ENCODE peak calls at places on chromosomes 3 and 15, in four cellular contexts. K is pancreas, H is neural progenitor cell, Z is right atrium auricular region. O is an unnamed sample.

GRCh38 chr3:168511428-168512014 is 415.8 kb upstream of the GOLIM4 start:
- DNase-seq in K (no peak), H (no peak), Z (no peak), O (no peak)

GRCh38 chr3:196163687-196164493 is 47.3 kb downstream of the ZDHHC19 start:
- DNase-seq in K (no peak), H (no peak), Z (no peak), O (no peak)

GRCh38 chr3:58117561-58118305 is 93.0 kb downstream of the DNASE1L3 start:
- DNase-seq in K (peak), H (no peak), Z (peak), O (no peak)

GRCh38 chr3:188950832-188951489 is 220.8 kb upstream of the TPRG1 start:
- DNase-seq in K (no peak), H (no peak), Z (peak), O (no peak)

GRCh38 chr3:66153961-66154923 is 66.6 kb upstream of the SLC25A26 start:
- DNase-seq in K (no peak), H (peak), Z (no peak), O (no peak)

GRCh38 chr15:51377038-51377761 is 35.7 kb downstream of the GLDN start:
- DNase-seq in K (no peak), H (no peak), Z (no peak), O (no peak)

GRCh38 chr3:101158374-101158773 is 162.0 kb downstream of the IMPG2 start:
- DNase-seq in K (no peak), H (no peak), Z (no peak), O (no peak)

GRCh38 chr3:132721479-132722164 is 587 bp downstream of the NPHP3 start:
- DNase-seq in K (peak), H (peak), Z (peak), O (peak)

GRCh38 chr3:106006001-106006400 is 137.2 kb upstream of the CBLB start:
- DNase-seq in K (no peak), H (no peak), Z (no peak), O (no peak)

GRCh38 chr15:50149090-50149489 is 30.1 kb upstream of the ATP8B4 start:
- DNase-seq in K (no peak), H (no peak), Z (no peak), O (no peak)
- H3K27ac ChIP-seq in K (no peak), H (no peak), Z (no peak), O (no peak)

DNA sequence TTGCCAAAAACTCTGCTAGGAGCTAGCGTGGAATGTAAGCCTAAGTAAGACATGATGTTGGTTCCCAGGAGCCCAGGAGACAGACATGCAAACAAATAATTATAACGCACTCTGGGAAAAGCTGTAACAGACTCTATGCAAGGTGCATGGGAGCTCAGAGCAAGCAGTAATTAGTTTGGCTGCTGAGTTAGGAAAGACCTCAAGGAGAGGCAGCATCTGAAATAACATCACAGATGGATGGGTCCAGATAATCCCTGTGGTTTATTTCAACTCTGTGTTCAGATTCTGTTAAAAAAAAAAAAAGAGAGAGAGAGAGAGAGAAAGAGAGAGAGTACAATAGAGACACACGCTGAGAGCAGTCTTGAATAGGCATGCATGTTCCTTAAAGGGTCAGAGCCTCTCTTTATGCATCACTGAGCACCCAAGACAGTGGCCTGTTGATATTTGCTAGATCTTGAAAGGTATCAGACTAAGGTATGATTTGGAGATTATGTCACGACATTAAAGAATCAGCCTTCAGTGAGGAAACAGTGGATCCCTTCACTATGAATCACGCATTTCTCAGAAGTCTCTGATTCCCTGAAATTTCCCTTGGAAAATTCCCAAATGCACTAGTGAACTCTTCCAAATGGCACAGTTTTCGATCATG is 124.4 kb upstream of the LIPC start:
- DNase-seq in K (no peak), H (peak), Z (no peak), O (no peak)
- H3K27ac ChIP-seq in K (no peak), H (peak), Z (no peak), O (no peak)

GRCh38 chr15:64152507-64153387 is 1.2 kb downstream of the SNX22 start:
- DNase-seq in K (peak), H (no peak), Z (no peak), O (no peak)
- H3K27ac ChIP-seq in K (no peak), H (no peak), Z (peak), O (peak)

GRCh38 chr3:157094301-157094700 is 65.6 kb downstream of the CCNL1 start:
- DNase-seq in K (no peak), H (no peak), Z (no peak), O (no peak)

GRCh38 chr3:157093096-157093495 is 66.9 kb downstream of the CCNL1 start:
- DNase-seq in K (no peak), H (no peak), Z (no peak), O (no peak)

GRCh38 chr3:157096328-157096727 is 63.6 kb downstream of the CCNL1 start:
- DNase-seq in K (no peak), H (no peak), Z (no peak), O (no peak)

GRCh38 chr3:157097198-157097597 is 62.7 kb downstream of the CCNL1 start:
- DNase-seq in K (no peak), H (no peak), Z (no peak), O (no peak)

DNA sequence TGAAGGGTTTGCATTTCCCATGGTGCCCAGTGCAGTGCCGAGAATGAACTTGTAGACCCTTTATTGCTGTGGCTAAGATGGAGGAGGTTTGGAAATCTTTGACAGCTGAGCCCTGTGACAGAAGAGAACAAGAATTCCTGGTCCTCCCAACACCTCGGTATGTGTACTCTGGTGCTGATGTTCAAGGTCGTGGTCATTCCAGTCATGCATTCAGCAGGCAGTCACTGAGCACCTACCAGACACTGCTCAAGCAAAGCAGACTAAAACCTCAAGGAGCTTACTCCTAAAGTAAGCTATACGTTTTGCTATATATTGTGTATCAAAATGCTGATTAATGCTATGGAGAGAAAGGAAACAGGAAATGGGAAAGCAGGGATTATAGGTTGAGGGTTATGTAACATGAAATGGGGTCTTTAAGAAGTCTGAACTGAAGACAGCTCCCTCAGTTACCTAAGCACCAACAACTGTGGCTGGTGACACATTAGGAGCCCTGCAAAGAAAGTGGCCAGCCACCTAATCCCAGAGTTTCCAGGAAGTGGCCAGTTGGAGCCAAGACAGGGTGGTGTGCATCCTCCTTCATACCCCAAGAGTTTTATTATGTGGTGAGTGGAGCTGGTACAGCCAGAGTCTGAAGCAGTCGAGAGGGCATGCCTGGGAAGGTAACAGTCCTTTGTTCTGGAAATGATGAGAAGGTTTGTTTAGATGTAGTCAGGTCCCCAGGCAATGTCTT is 65.0 kb downstream of the CCNL1 start:
- DNase-seq in K (no peak), H (no peak), Z (no peak), O (no peak)
- H3K27ac ChIP-seq in K (no peak), H (no peak), Z (peak), O (no peak)

DNA sequence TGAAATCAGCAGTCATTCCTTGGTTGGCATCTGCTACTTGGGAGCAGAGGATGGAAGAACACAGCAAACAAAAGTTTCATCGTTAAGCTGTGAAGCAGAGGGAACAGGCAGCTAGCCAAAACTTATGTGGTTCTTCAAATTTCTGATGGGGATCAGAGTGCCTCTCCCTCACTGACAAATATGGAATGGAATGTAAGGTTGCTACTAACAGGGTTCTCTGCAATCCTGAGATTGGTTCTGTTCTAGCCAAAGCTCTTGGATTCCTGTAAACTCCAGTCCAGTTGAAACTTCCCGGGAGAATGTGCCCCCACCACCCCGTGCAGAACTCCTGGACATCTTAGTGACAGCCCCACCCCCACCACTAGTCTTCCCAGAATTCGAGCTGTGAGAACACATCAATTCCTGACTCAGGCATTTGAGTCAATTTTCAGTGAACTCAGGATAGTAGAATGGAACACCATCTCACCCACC is 55.9 kb upstream of the PHLDB2 start:
- DNase-seq in K (no peak), H (no peak), Z (peak), O (no peak)
- H3K27ac ChIP-seq in K (peak), H (no peak), Z (peak), O (no peak)

O was measured in substantia nigra.